ENCODE peak calls at places on chromosomes 2 and 18, in five cellular contexts. One of them, this sample, is unnamed.

GRCh38 chr2:159285929-159286708 is at the start of gene WDSUB1:
- DNase-seq in activated T-cell treated with anti-CD3 and anti-CD28 coated beads for 48 hours: peak; percentile 11
- DNase-seq in dorsolateral prefrontal cortex: peak; percentile 31
- DNase-seq in posterior vena cava: peak; percentile 86
- DNase-seq in AG08395: peak; percentile 37
- DNase-seq in this sample: peak; percentile 21

GRCh38 chr2:183089192-183089851 is 10.8 kb downstream of the DUSP19 start:
- DNase-seq in dorsolateral prefrontal cortex: no peak
- DNase-seq in AG08395: no peak
- DNase-seq in activated T-cell treated with anti-CD3 and anti-CD28 coated beads for 48 hours: no peak
- DNase-seq in posterior vena cava: no peak
- DNase-seq in this sample: no peak

GRCh38 chr2:27992787-27993747 is 102.5 kb downstream of the BABAM2 start:
- DNase-seq in AG08395: peak; percentile 65
- DNase-seq in posterior vena cava: no peak
- DNase-seq in dorsolateral prefrontal cortex: no peak
- DNase-seq in activated T-cell treated with anti-CD3 and anti-CD28 coated beads for 48 hours: no peak
- DNase-seq in this sample: no peak

GRCh38 chr18:31102020-31102684 is at the start of gene DSC2:
- DNase-seq in dorsolateral prefrontal cortex: no peak
- DNase-seq in activated T-cell treated with anti-CD3 and anti-CD28 coated beads for 48 hours: no peak
- DNase-seq in posterior vena cava: peak; percentile 85
- DNase-seq in AG08395: no peak
- DNase-seq in this sample: no peak

GRCh38 chr18:21598726-21599584 is 1.5 kb downstream of the ESCO1 start:
- DNase-seq in dorsolateral prefrontal cortex: no peak
- DNase-seq in posterior vena cava: no peak
- DNase-seq in AG08395: no peak
- DNase-seq in activated T-cell treated with anti-CD3 and anti-CD28 coated beads for 48 hours: no peak
- DNase-seq in this sample: no peak

GRCh38 chr2:112996635-112997034 is 8.6 kb upstream of the IL36A start:
- DNase-seq in AG08395: no peak
- DNase-seq in activated T-cell treated with anti-CD3 and anti-CD28 coated beads for 48 hours: peak; percentile 34
- DNase-seq in dorsolateral prefrontal cortex: no peak
- DNase-seq in posterior vena cava: no peak
- DNase-seq in this sample: peak; percentile 22

GRCh38 chr2:155633887-155634570 is 698.5 kb downstream of the NR4A2 start:
- DNase-seq in AG08395: no peak
- DNase-seq in activated T-cell treated with anti-CD3 and anti-CD28 coated beads for 48 hours: no peak
- DNase-seq in dorsolateral prefrontal cortex: no peak
- DNase-seq in posterior vena cava: no peak
- DNase-seq in this sample: no peak

GRCh38 chr2:241595600-241596140 is 37.1 kb downstream of the BOK start:
- DNase-seq in AG08395: peak; percentile 52
- DNase-seq in activated T-cell treated with anti-CD3 and anti-CD28 coated beads for 48 hours: no peak
- DNase-seq in dorsolateral prefrontal cortex: no peak
- DNase-seq in posterior vena cava: peak; percentile 75
- DNase-seq in this sample: peak; percentile 23

GRCh38 chr2:224885836-224886547 is 156.3 kb downstream of the DOCK10 start:
- DNase-seq in dorsolateral prefrontal cortex: no peak
- DNase-seq in activated T-cell treated with anti-CD3 and anti-CD28 coated beads for 48 hours: no peak
- DNase-seq in posterior vena cava: no peak
- DNase-seq in AG08395: peak; percentile 66
- DNase-seq in this sample: no peak

GRCh38 chr2:113962692-113963480 is 73.0 kb downstream of the ACTR3 start:
- DNase-seq in posterior vena cava: no peak
- DNase-seq in activated T-cell treated with anti-CD3 and anti-CD28 coated beads for 48 hours: no peak
- DNase-seq in dorsolateral prefrontal cortex: no peak
- DNase-seq in AG08395: peak; percentile 63
- DNase-seq in this sample: no peak

GRCh38 chr2:226077031-226077430 is 677.5 kb downstream of the NYAP2 start:
- DNase-seq in activated T-cell treated with anti-CD3 and anti-CD28 coated beads for 48 hours: no peak
- DNase-seq in posterior vena cava: no peak
- DNase-seq in AG08395: peak; percentile 6
- DNase-seq in dorsolateral prefrontal cortex: no peak
- DNase-seq in this sample: no peak

GRCh38 chr2:161166538-161167409 is 6.5 kb downstream of the TANK start:
- DNase-seq in activated T-cell treated with anti-CD3 and anti-CD28 coated beads for 48 hours: peak; percentile 49
- DNase-seq in dorsolateral prefrontal cortex: no peak
- DNase-seq in posterior vena cava: no peak
- DNase-seq in AG08395: no peak
- DNase-seq in this sample: peak; percentile 32

GRCh38 chr2:71187589-71187988 is 39.3 kb downstream of the PAIP2B start:
- DNase-seq in activated T-cell treated with anti-CD3 and anti-CD28 coated beads for 48 hours: no peak
- DNase-seq in AG08395: no peak
- DNase-seq in dorsolateral prefrontal cortex: no peak
- DNase-seq in posterior vena cava: no peak
- DNase-seq in this sample: no peak

GRCh38 chr2:112156152-112156986 is 18.2 kb downstream of the FBLN7 start:
- DNase-seq in activated T-cell treated with anti-CD3 and anti-CD28 coated beads for 48 hours: no peak
- DNase-seq in dorsolateral prefrontal cortex: no peak
- DNase-seq in AG08395: peak; percentile 65
- DNase-seq in posterior vena cava: peak; percentile 69
- DNase-seq in this sample: peak; percentile 29

GRCh38 chr2:236167297-236168109 is 683 bp downstream of the GBX2 start:
- DNase-seq in AG08395: peak; percentile 35
- DNase-seq in dorsolateral prefrontal cortex: no peak
- DNase-seq in posterior vena cava: no peak
- DNase-seq in activated T-cell treated with anti-CD3 and anti-CD28 coated beads for 48 hours: no peak
- DNase-seq in this sample: no peak

GRCh38 chr2:65282492-65283053 is 54.9 kb downstream of the ACTR2 start:
- DNase-seq in posterior vena cava: no peak
- DNase-seq in activated T-cell treated with anti-CD3 and anti-CD28 coated beads for 48 hours: no peak
- DNase-seq in AG08395: no peak
- DNase-seq in dorsolateral prefrontal cortex: no peak
- DNase-seq in this sample: no peak

GRCh38 chr2:240913810-240914644 is 7.9 kb downstream of the CROCC2 start:
- DNase-seq in dorsolateral prefrontal cortex: peak; percentile 46
- DNase-seq in posterior vena cava: peak; percentile 92
- DNase-seq in AG08395: peak; percentile 70
- DNase-seq in activated T-cell treated with anti-CD3 and anti-CD28 coated beads for 48 hours: peak; percentile 61
- DNase-seq in this sample: peak; percentile 20

GRCh38 chr2:11777066-11777782 is 30.8 kb downstream of the LPIN1 start:
- DNase-seq in activated T-cell treated with anti-CD3 and anti-CD28 coated beads for 48 hours: no peak
- DNase-seq in dorsolateral prefrontal cortex: no peak
- DNase-seq in AG08395: no peak
- DNase-seq in posterior vena cava: peak; percentile 74
- DNase-seq in this sample: peak; percentile 55

GRCh38 chr2:76867854-76868253 is 654.3 kb downstream of the LRRTM4 start:
- DNase-seq in posterior vena cava: no peak
- DNase-seq in AG08395: no peak
- DNase-seq in activated T-cell treated with anti-CD3 and anti-CD28 coated beads for 48 hours: no peak
- DNase-seq in dorsolateral prefrontal cortex: no peak
- DNase-seq in this sample: no peak

GRCh38 chr2:159895258-159896209 is 97.5 kb upstream of the CD302 start:
- DNase-seq in posterior vena cava: no peak
- DNase-seq in activated T-cell treated with anti-CD3 and anti-CD28 coated beads for 48 hours: no peak
- DNase-seq in AG08395: no peak
- DNase-seq in dorsolateral prefrontal cortex: no peak
- DNase-seq in this sample: no peak

GRCh38 chr2:159290289-159290907 is 3.9 kb upstream of the WDSUB1 start:
- DNase-seq in activated T-cell treated with anti-CD3 and anti-CD28 coated beads for 48 hours: no peak
- DNase-seq in AG08395: peak; percentile 77
- DNase-seq in dorsolateral prefrontal cortex: no peak
- DNase-seq in posterior vena cava: no peak
- DNase-seq in this sample: no peak

GRCh38 chr18:67621025-67621713 is 104.6 kb upstream of the DSEL start:
- DNase-seq in posterior vena cava: no peak
- DNase-seq in activated T-cell treated with anti-CD3 and anti-CD28 coated beads for 48 hours: no peak
- DNase-seq in dorsolateral prefrontal cortex: no peak
- DNase-seq in AG08395: no peak
- DNase-seq in this sample: no peak

GRCh38 chr2:145287686-145288085 is 767.8 kb upstream of the ZEB2 start:
- DNase-seq in AG08395: peak; percentile 4
- DNase-seq in activated T-cell treated with anti-CD3 and anti-CD28 coated beads for 48 hours: no peak
- DNase-seq in dorsolateral prefrontal cortex: no peak
- DNase-seq in posterior vena cava: no peak
- DNase-seq in this sample: no peak

GRCh38 chr2:98356729-98357128 is 10.5 kb downstream of the CNGA3 start:
- DNase-seq in dorsolateral prefrontal cortex: no peak
- DNase-seq in posterior vena cava: no peak
- DNase-seq in activated T-cell treated with anti-CD3 and anti-CD28 coated beads for 48 hours: no peak
- DNase-seq in AG08395: no peak
- DNase-seq in this sample: no peak

GRCh38 chr2:68512352-68512751 is 45.0 kb downstream of the APLF start:
- DNase-seq in dorsolateral prefrontal cortex: no peak
- DNase-seq in posterior vena cava: no peak
- DNase-seq in AG08395: no peak
- DNase-seq in activated T-cell treated with anti-CD3 and anti-CD28 coated beads for 48 hours: no peak
- DNase-seq in this sample: no peak

GRCh38 chr18:78635093-78635800 is 344.4 kb upstream of the SALL3 start:
- DNase-seq in dorsolateral prefrontal cortex: no peak
- DNase-seq in AG08395: no peak
- DNase-seq in posterior vena cava: peak; percentile 60
- DNase-seq in activated T-cell treated with anti-CD3 and anti-CD28 coated beads for 48 hours: no peak
- DNase-seq in this sample: no peak

GRCh38 chr2:99680946-99681345 is 191.1 kb upstream of the REV1 start:
- DNase-seq in dorsolateral prefrontal cortex: no peak
- DNase-seq in posterior vena cava: no peak
- DNase-seq in AG08395: peak; percentile 88
- DNase-seq in activated T-cell treated with anti-CD3 and anti-CD28 coated beads for 48 hours: no peak
- DNase-seq in this sample: no peak

GRCh38 chr2:196241175-196241574 is 69.8 kb upstream of the STK17B start:
- DNase-seq in activated T-cell treated with anti-CD3 and anti-CD28 coated beads for 48 hours: no peak
- DNase-seq in posterior vena cava: no peak
- DNase-seq in AG08395: no peak
- DNase-seq in dorsolateral prefrontal cortex: no peak
- DNase-seq in this sample: no peak

GRCh38 chr2:9256570-9257043 is 50.0 kb downstream of the ASAP2 start:
- DNase-seq in posterior vena cava: no peak
- DNase-seq in activated T-cell treated with anti-CD3 and anti-CD28 coated beads for 48 hours: no peak
- DNase-seq in AG08395: peak; percentile 64
- DNase-seq in dorsolateral prefrontal cortex: no peak
- DNase-seq in this sample: no peak

GRCh38 chr2:59578349-59578748 is 975.1 kb downstream of the BCL11A start:
- DNase-seq in dorsolateral prefrontal cortex: no peak
- DNase-seq in activated T-cell treated with anti-CD3 and anti-CD28 coated beads for 48 hours: no peak
- DNase-seq in posterior vena cava: no peak
- DNase-seq in AG08395: no peak
- DNase-seq in this sample: no peak

GRCh38 chr18:50465211-50466153 is 90.6 kb downstream of the SKA1 start:
- DNase-seq in dorsolateral prefrontal cortex: no peak
- DNase-seq in AG08395: no peak
- DNase-seq in activated T-cell treated with anti-CD3 and anti-CD28 coated beads for 48 hours: no peak
- DNase-seq in posterior vena cava: no peak
- DNase-seq in this sample: no peak

GRCh38 chr2:113887393-113887792 is 2.5 kb upstream of the ACTR3 start:
- DNase-seq in activated T-cell treated with anti-CD3 and anti-CD28 coated beads for 48 hours: no peak
- DNase-seq in posterior vena cava: no peak
- DNase-seq in AG08395: no peak
- DNase-seq in dorsolateral prefrontal cortex: no peak
- DNase-seq in this sample: no peak

GRCh38 chr18:8800876-8801262 is 95.5 kb downstream of the MTCL1 start:
- DNase-seq in activated T-cell treated with anti-CD3 and anti-CD28 coated beads for 48 hours: no peak
- DNase-seq in AG08395: no peak
- DNase-seq in dorsolateral prefrontal cortex: no peak
- DNase-seq in posterior vena cava: no peak
- DNase-seq in this sample: no peak

GRCh38 chr2:208015475-208015874 is 9.9 kb downstream of the PLEKHM3 start:
- DNase-seq in dorsolateral prefrontal cortex: no peak
- DNase-seq in posterior vena cava: no peak
- DNase-seq in AG08395: no peak
- DNase-seq in activated T-cell treated with anti-CD3 and anti-CD28 coated beads for 48 hours: no peak
- DNase-seq in this sample: no peak

GRCh38 chr18:55047546-55047945 is 88.3 kb upstream of the CCDC68 start:
- DNase-seq in dorsolateral prefrontal cortex: no peak
- DNase-seq in AG08395: peak; percentile 17
- DNase-seq in posterior vena cava: no peak
- DNase-seq in activated T-cell treated with anti-CD3 and anti-CD28 coated beads for 48 hours: no peak
- DNase-seq in this sample: no peak

This sample was measured in immature natural killer cell.